ENCODE peak calls at places on chromosomes 7 and 10, in seven cellular contexts. L, G, A, J, S, K and N are unnamed samples.

GRCh38 chr10:78685466-78686163 is 383.2 kb upstream of the ZMIZ1 start:
- DNase-seq in L (no peak), G (no peak), A (no peak), J (no peak), S (no peak), K (no peak), N (no peak)

GRCh38 chr10:43304687-43305333 is 37.9 kb upstream of the RASGEF1A start:
- DNase-seq in L (peak; percentile 84), G (peak; percentile 18), A (peak; percentile 61), J (peak; percentile 30), S (peak; percentile 42), K (peak; percentile 20), N (no peak)

GRCh38 chr7:98240961-98241673 is 10.9 kb downstream of the TECPR1 start:
- DNase-seq in L (no peak), G (peak; percentile 3), A (no peak), J (peak; percentile 16), S (no peak), K (peak; percentile 49), N (no peak)

GRCh38 chr7:128848289-128849155 is 14.1 kb upstream of the ATP6V1F start:
- DNase-seq in L (no peak), G (no peak), A (no peak), J (no peak), S (no peak), K (no peak), N (no peak)

GRCh38 chr7:91869661-91870060 is 10.8 kb downstream of the MTERF1 start:
- DNase-seq in L (no peak), G (no peak), A (no peak), J (no peak), S (no peak), K (no peak), N (no peak)

GRCh38 chr10:130138479-130138866 is 2.3 kb downstream of the GLRX3 start:
- DNase-seq in L (no peak), G (no peak), A (no peak), J (peak; percentile 65), S (no peak), K (peak; percentile 25), N (no peak)

GRCh38 chr10:92757066-92757716 is 67.4 kb downstream of the HHEX start:
- DNase-seq in L (peak; percentile 90), G (peak; percentile 13), A (no peak), J (no peak), S (no peak), K (peak; percentile 54), N (no peak)

GRCh38 chr7:158821173-158822021 is 7.9 kb downstream of the ESYT2 start:
- DNase-seq in L (no peak), G (no peak), A (no peak), J (no peak), S (no peak), K (peak; percentile 19), N (no peak)

GRCh38 chr7:90337106-90337505 is 9.4 kb upstream of the GTPBP10 start:
- DNase-seq in L (no peak), G (no peak), A (no peak), J (no peak), S (no peak), K (no peak), N (no peak)

GRCh38 chr10:93601774-93602162 is 733 bp upstream of the RBP4 start:
- DNase-seq in L (no peak), G (no peak), A (no peak), J (no peak), S (no peak), K (no peak), N (no peak)

GRCh38 chr10:71266147-71266917 is 52.7 kb upstream of the SLC29A3 start:
- DNase-seq in L (peak; percentile 78), G (no peak), A (no peak), J (peak; percentile 78), S (no peak), K (peak; percentile 86), N (no peak)

GRCh38 chr7:24395512-24395911 is 111.5 kb downstream of the NPY start:
- DNase-seq in L (no peak), G (no peak), A (no peak), J (no peak), S (no peak), K (no peak), N (no peak)

GRCh38 chr7:87851242-87851641 is 24.9 kb downstream of the SLC25A40 start:
- DNase-seq in L (no peak), G (no peak), A (no peak), J (no peak), S (no peak), K (no peak), N (no peak)

GRCh38 chr10:101028446-101029244 is 2.3 kb downstream of the PDZD7 start:
- DNase-seq in L (no peak), G (no peak), A (no peak), J (peak; percentile 46), S (no peak), K (peak; percentile 71), N (no peak)

GRCh38 chr10:43265799-43266721 is 805 bp downstream of the RASGEF1A start:
- DNase-seq in L (peak; percentile 53), G (no peak), A (peak; percentile 54), J (peak; percentile 56), S (peak; percentile 44), K (no peak), N (peak; percentile 81)

GRCh38 chr10:72034040-72034499 is 54.3 kb downstream of the SPOCK2 start:
- DNase-seq in L (no peak), G (no peak), A (no peak), J (no peak), S (no peak), K (no peak), N (no peak)

GRCh38 chr10:1577371-1577770 is 160.0 kb downstream of the ADARB2 start:
- DNase-seq in L (no peak), G (no peak), A (no peak), J (no peak), S (no peak), K (no peak), N (no peak)

GRCh38 chr7:95906871-95907270 is 134.5 kb downstream of the DYNC1I1 start:
- DNase-seq in L (no peak), G (no peak), A (no peak), J (peak; percentile 65), S (no peak), K (peak; percentile 23), N (no peak)

GRCh38 chr10:73018632-73019031 is 64.0 kb upstream of the PLA2G12B start:
- DNase-seq in L (no peak), G (no peak), A (no peak), J (no peak), S (no peak), K (no peak), N (no peak)

GRCh38 chr10:72334832-72335393 is 19.8 kb downstream of the DNAJB12 start:
- DNase-seq in L (peak; percentile 94), G (peak; percentile 63), A (peak; percentile 96), J (no peak), S (peak; percentile 90), K (peak; percentile 66), N (peak; percentile 96)

GRCh38 chr10:35433851-35434426 is 97.6 kb downstream of the CCNY start:
- DNase-seq in L (no peak), G (no peak), A (no peak), J (peak; percentile 60), S (no peak), K (peak; percentile 94), N (no peak)

GRCh38 chr7:73621168-73622063 is 2.9 kb downstream of the MLXIPL start:
- DNase-seq in L (no peak), G (no peak), A (no peak), J (no peak), S (no peak), K (peak; percentile 63), N (no peak)

GRCh38 chr7:151275813-151276577 is 27.5 kb upstream of the SMARCD3 start:
- DNase-seq in L (no peak), G (no peak), A (no peak), J (peak; percentile 77), S (peak; percentile 26), K (peak; percentile 79), N (no peak)

GRCh38 chr7:23347007-23347681 is 48.0 kb downstream of the MALSU1 start:
- DNase-seq in L (no peak), G (no peak), A (no peak), J (no peak), S (no peak), K (no peak), N (no peak)

GRCh38 chr7:45105588-45106188 is 5.8 kb downstream of the TBRG4 start:
- DNase-seq in L (no peak), G (no peak), A (no peak), J (no peak), S (no peak), K (no peak), N (no peak)